ENCODE peak calls at places on chromosomes 13 and 19, in five cellular contexts. J, K, D, H and F are unnamed samples.
A peak's percentile ranks its signal among the peaks of the same experiment; 100 is the strongest.

GRCh38 chr13:82615043-82615442 is 1267.2 kb downstream of the SLITRK1 start:
- DNase-seq in D (no peak), K (no peak), H (no peak), J (no peak), F (no peak)

GRCh38 chr19:1453525-1454371 is 3.8 kb downstream of the APC2 start:
- DNase-seq in K (no peak), H (peak; percentile 89), D (peak; percentile 13), J (no peak), F (no peak)

GRCh38 chr13:44346534-44346933 is 27.1 kb upstream of the SERP2 start:
- DNase-seq in H (no peak), K (no peak), D (no peak), J (no peak), F (no peak)

GRCh38 chr13:110913322-110913721 is 1.5 kb downstream of the ANKRD10 start:
- DNase-seq in K (no peak), H (no peak), J (peak; percentile 6), D (peak; percentile 68), F (no peak)

GRCh38 chr19:40565910-40566495 is 10.7 kb upstream of the SHKBP1 start:
- DNase-seq in J (no peak), K (no peak), H (no peak), D (no peak), F (no peak)

GRCh38 chr19:40962460-40962961 is 28.6 kb upstream of the CYP2B6 start:
- DNase-seq in D (peak; percentile 15), H (no peak), K (no peak), J (no peak), F (peak; percentile 97)

GRCh38 chr13:109275848-109276247 is 510.5 kb downstream of the IRS2 start:
- DNase-seq in D (peak; percentile 79), K (no peak), J (no peak), H (no peak), F (no peak)

GRCh38 chr19:7874080-7874856 is at the start of gene PRR36:
- DNase-seq in H (peak; percentile 25), J (peak; percentile 67), D (no peak), K (no peak), F (no peak)

GRCh38 chr13:29479716-29480492 is 115.6 kb downstream of the SLC7A1 start:
- DNase-seq in D (no peak), H (no peak), J (no peak), K (no peak), F (no peak)

GRCh38 chr19:34299576-34299975 is 45.2 kb downstream of the GARRE1 start:
- DNase-seq in J (no peak), H (no peak), D (no peak), K (no peak), F (no peak)

GRCh38 chr19:16315825-16316505 is 8.7 kb upstream of the KLF2 start:
- DNase-seq in D (peak; percentile 89), K (no peak), J (no peak), H (no peak), F (no peak)

GRCh38 chr19:43605875-43606568 is 5.9 kb upstream of the SRRM5 start:
- DNase-seq in J (no peak), H (no peak), K (no peak), D (no peak), F (no peak)

GRCh38 chr19:2887391-2887914 is 13.3 kb upstream of the ZNF57 start:
- DNase-seq in J (peak; percentile 52), H (peak; percentile 88), K (peak; percentile 37), D (peak; percentile 42), F (peak; percentile 44)

GRCh38 chr13:32535140-32535539 is 3.5 kb downstream of the N4BP2L2 start:
- DNase-seq in K (no peak), H (no peak), J (no peak), D (no peak), F (no peak)

GRCh38 chr19:33407716-33408115 is 34.2 kb downstream of the CEBPG start:
- DNase-seq in D (no peak), K (no peak), J (no peak), H (no peak), F (no peak)

GRCh38 chr19:32570081-32570785 is 10.8 kb upstream of the PDCD5 start:
- DNase-seq in J (peak; percentile 60), K (peak; percentile 29), D (peak; percentile 47), H (peak; percentile 75), F (peak; percentile 35)

GRCh38 chr13:53010374-53011105 is 18.1 kb upstream of the OLFM4 start:
- DNase-seq in H (no peak), D (no peak), J (no peak), K (no peak), F (no peak)

GRCh38 chr13:34046457-34046856 is 228.5 kb downstream of the RFC3 start:
- DNase-seq in H (no peak), J (no peak), D (no peak), K (no peak), F (no peak)

GRCh38 chr13:73908809-73909208 is 225.4 kb downstream of the KLF12 start:
- DNase-seq in K (no peak), D (no peak), H (no peak), J (no peak), F (no peak)